ENCODE peak calls at places on chromosomes 16 and 17, in five cellular contexts. N is upper lobe of left lung, D is Right ventricle myocardium superior, A is nephron progenitor cell, K is COR-L47. T is an unnamed sample.

GRCh38 chr16:15572329-15573001 is 70.5 kb downstream of the MARF1 start:
- DNase-seq in N (no peak), D (no peak), A (no peak), K (no peak), T (no peak)

GRCh38 chr17:15915996-15916395 is 28.9 kb upstream of the ADORA2B start:
- DNase-seq in N (no peak), D (no peak), A (peak; percentile 18), K (no peak), T (no peak)

GRCh38 chr16:54923055-54923473 is 7.6 kb upstream of the IRX5 start:
- DNase-seq in N (no peak), D (no peak), A (no peak), K (no peak), T (no peak)

GRCh38 chr17:46785696-46786095 is 32.8 kb downstream of the WNT3 start:
- DNase-seq in N (peak; percentile 49), D (no peak), A (no peak), K (no peak), T (no peak)

GRCh38 chr17:80146121-80147034 is 550 bp downstream of the EIF4A3 start:
- DNase-seq in N (peak; percentile 27), D (no peak), A (no peak), K (no peak), T (peak; percentile 27)

GRCh38 chr16:69823831-69824563 is 61.9 kb downstream of the WWP2 start:
- DNase-seq in N (peak; percentile 24), D (peak; percentile 74), A (no peak), K (no peak), T (peak; percentile 63)

GRCh38 chr16:86391987-86392386 is 118.3 kb upstream of the FOXF1 start:
- DNase-seq in N (no peak), D (no peak), A (no peak), K (no peak), T (no peak)

GRCh38 chr16:66207139-66207863 is 159.2 kb upstream of the CDH5 start:
- DNase-seq in N (peak; percentile 45), D (no peak), A (no peak), K (peak; percentile 80), T (no peak)

GRCh38 chr17:32596666-32597065 is 109.9 kb downstream of the CDK5R1 start:
- DNase-seq in N (no peak), D (no peak), A (no peak), K (no peak), T (no peak)

GRCh38 chr16:22849517-22849916 is 35.6 kb downstream of the HS3ST2 start:
- DNase-seq in N (no peak), D (no peak), A (no peak), K (no peak), T (no peak)

GRCh38 chr17:81004336-81005015 is 12.8 kb downstream of the CHMP6 start:
- DNase-seq in N (no peak), D (no peak), A (no peak), K (no peak), T (no peak)

GRCh38 chr17:41519501-41520224 is 973 bp upstream of the KRT15 start:
- DNase-seq in N (peak; percentile 88), D (no peak), A (no peak), K (peak; percentile 88), T (no peak)

GRCh38 chr16:11328172-11329079 is 16.8 kb upstream of the RMI2 start:
- DNase-seq in N (peak; percentile 83), D (peak; percentile 80), A (no peak), K (no peak), T (peak; percentile 80)

GRCh38 chr17:50261051-50261915 is 13.0 kb upstream of the TMEM92 start:
- DNase-seq in N (no peak), D (no peak), A (no peak), K (no peak), T (no peak)

GRCh38 chr16:55279598-55279997 is 44.4 kb upstream of the IRX6 start:
- DNase-seq in N (no peak), D (no peak), A (no peak), K (no peak), T (no peak)

GRCh38 chr17:9898812-9899211 is 6.3 kb downstream of the RCVRN start:
- DNase-seq in N (no peak), D (no peak), A (no peak), K (no peak), T (no peak)

GRCh38 chr16:81616321-81617020 is 162.6 kb upstream of the PLCG2 start:
- DNase-seq in N (peak; percentile 72), D (peak; percentile 82), A (peak; percentile 65), K (no peak), T (peak; percentile 76)

GRCh38 chr16:81530296-81530721 is 85.7 kb downstream of the CMIP start:
- DNase-seq in N (no peak), D (no peak), A (no peak), K (no peak), T (no peak)

GRCh38 chr16:72282338-72282737 is 110.4 kb upstream of the PMFBP1 start:
- DNase-seq in N (no peak), D (no peak), A (no peak), K (no peak), T (no peak)

GRCh38 chr17:42438600-42439567 is 15.8 kb upstream of the CAVIN1 start:
- DNase-seq in N (peak; percentile 65), D (peak; percentile 51), A (peak; percentile 22), K (no peak), T (no peak)

T was measured in heart left ventricle.